ENCODE peak calls at places on chromosomes 16 and 17, in eight cellular contexts. B, O, Q, Z, V, F, I and D are unnamed samples.

GRCh38 chr16:78925071-78925714 is 675.3 kb downstream of the MAF start:
- DNase-seq in Z (peak; percentile 16), F (peak; percentile 34), I (no peak), B (peak; percentile 8), O (no peak), V (peak; percentile 65), Q (no peak), D (peak; percentile 33)

GRCh38 chr17:47997595-47997994 is 26.7 kb downstream of the CDK5RAP3 start:
- DNase-seq in F (no peak), Z (no peak), O (no peak), B (no peak), V (no peak), Q (no peak), I (no peak), D (no peak)

GRCh38 chr16:75304521-75305363 is 53.3 kb upstream of the BCAR1 start:
- DNase-seq in B (peak; percentile 76), Z (peak; percentile 23), Q (peak; percentile 39), F (no peak), O (no peak), I (peak; percentile 68), V (no peak), D (peak; percentile 80)

GRCh38 chr16:78100162-78100467 is 661 bp downstream of the WWOX start:
- DNase-seq in F (no peak), V (no peak), I (no peak), Z (no peak), O (no peak), Q (no peak), B (no peak), D (no peak)

GRCh38 chr16:926715-927114 is 44.1 kb downstream of the LMF1 start:
- DNase-seq in I (no peak), F (no peak), Z (no peak), B (no peak), Q (no peak), V (no peak), O (no peak), D (no peak)

GRCh38 chr16:30532285-30533145 is 2.1 kb downstream of the ZNF747 start:
- DNase-seq in V (no peak), I (no peak), B (no peak), O (no peak), Q (no peak), Z (no peak), F (no peak), D (no peak)

GRCh38 chr16:24758986-24759385 is 29.5 kb downstream of the TNRC6A start:
- DNase-seq in V (no peak), O (no peak), B (no peak), Z (no peak), F (no peak), I (no peak), Q (no peak), D (no peak)

GRCh38 chr16:30113711-30114333 is 485 bp upstream of the GDPD3 start:
- DNase-seq in B (peak; percentile 41), Z (no peak), Q (no peak), O (no peak), I (no peak), V (peak; percentile 46), F (no peak), D (no peak)

GRCh38 chr16:1990336-1991134 is 765 bp downstream of the SYNGR3 start:
- DNase-seq in V (peak; percentile 90), Q (no peak), I (no peak), O (no peak), F (peak; percentile 87), B (no peak), Z (no peak), D (no peak)

GRCh38 chr16:22186517-22186916 is 19.6 kb upstream of the EEF2K start:
- DNase-seq in Q (no peak), Z (no peak), I (no peak), O (no peak), V (peak; percentile 79), B (no peak), F (peak; percentile 80), D (no peak)
- TF ChIP-seq CTCF in Q (peak; percentile 44), Z (no peak), I (no peak), O (no peak), V (peak; percentile 82), B (no peak), F (peak; percentile 43), D (no peak)

GRCh38 chr17:56319531-56319930 is 166.3 kb downstream of the ANKFN1 start:
- DNase-seq in F (no peak), Q (no peak), O (no peak), B (peak; percentile 44), I (no peak), V (no peak), Z (peak; percentile 41), D (peak; percentile 68)
- TF ChIP-seq CTCF in F (peak; percentile 42), Q (peak; percentile 60), O (peak; percentile 41), B (peak; percentile 70), I (peak; percentile 44), V (peak; percentile 59), Z (peak; percentile 68), D (peak; percentile 55)

DNA sequence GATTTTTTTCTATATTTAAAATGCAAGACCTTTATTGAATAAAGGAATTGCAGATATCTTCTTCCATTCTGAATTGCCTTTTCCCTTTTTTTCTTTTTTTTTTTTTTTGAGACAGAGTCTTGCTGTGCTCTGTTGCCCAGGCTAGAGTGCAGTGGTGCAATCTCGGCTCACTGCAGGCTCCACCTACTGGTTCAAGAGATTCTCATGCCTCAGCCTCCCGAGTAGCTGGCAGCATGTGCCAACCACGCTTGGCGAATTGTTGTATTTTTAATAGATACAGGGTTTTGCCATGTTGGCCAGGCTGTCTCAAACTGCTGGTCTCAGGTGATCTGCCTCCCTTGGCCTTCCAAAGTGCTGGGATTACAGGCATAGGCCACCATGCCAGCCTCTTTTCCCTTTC is 151.5 kb downstream of the CEP112 start:
- DNase-seq in Q (no peak), Z (no peak), I (no peak), F (peak; percentile 13), V (no peak), O (no peak), B (no peak), D (peak; percentile 10)
- TF ChIP-seq CTCF in Q (peak; percentile 32), Z (peak; percentile 29), I (no peak), F (no peak), V (peak; percentile 34), O (no peak), B (no peak), D (no peak)

GRCh38 chr16:67264277-67264676 is 15.1 kb upstream of the PLEKHG4 start:
- DNase-seq in F (no peak), Z (no peak), Q (no peak), O (no peak), V (peak; percentile 58), I (peak; percentile 40), B (no peak), D (no peak)
- TF ChIP-seq CTCF in F (no peak), Z (no peak), Q (peak; percentile 30), O (no peak), V (peak; percentile 52), I (no peak), B (no peak), D (no peak)

GRCh38 chr16:88060524-88061219 is 109.4 kb downstream of the BANP start:
- DNase-seq in B (no peak), Q (no peak), I (no peak), V (no peak), F (no peak), Z (no peak), O (no peak), D (no peak)
- TF ChIP-seq CTCF in B (no peak), Q (peak; percentile 15), I (no peak), V (peak; percentile 49), F (peak; percentile 16), Z (no peak), O (no peak), D (no peak)